ENCODE peak calls at places on chromosomes 1 and 21, in six cellular contexts. K is effector CD4-positive, alpha-beta T cell; R is stimulated activated CD4-positive, alpha-beta T cell treated with anti-CD3 and anti-CD28 coated beads, Interleukin-12 subunit alpha, Interleukin-12 subunit beta, amount 100 ng/mL, for 4 hours; S is T-helper 1 cell; M is GDM1; J is OCI-M1. Q is an unnamed sample.

GRCh38 chr1:106875622-106876021 is 180.9 kb upstream of the PRMT6 start:
- DNase-seq in K (no peak), S (no peak), R (no peak), J (no peak), M (no peak), Q (no peak)

GRCh38 chr21:37001446-37001845 is 5.1 kb upstream of the RIPPLY3 start:
- DNase-seq in R (no peak), J (no peak), M (no peak), K (no peak), S (no peak), Q (no peak)

GRCh38 chr1:216926681-216927080 is 203.5 kb upstream of the ESRRG start:
- DNase-seq in J (no peak), M (no peak), K (no peak), S (no peak), R (no peak), Q (no peak)

GRCh38 chr1:4963251-4963650 is 308.8 kb downstream of the AJAP1 start:
- DNase-seq in S (no peak), M (no peak), R (no peak), K (no peak), J (no peak), Q (no peak)

GRCh38 chr1:222786107-222786506 is 28.7 kb upstream of the DISP1 start:
- DNase-seq in J (no peak), K (no peak), M (no peak), R (no peak), S (no peak), Q (no peak)

GRCh38 chr1:234605983-234606730 is 3.8 kb downstream of the IRF2BP2 start:
- DNase-seq in M (no peak), S (peak), J (peak), K (peak), R (peak), Q (peak)

GRCh38 chr1:96721053-96721381 is 567 bp upstream of the PTBP2 start:
- DNase-seq in M (no peak), S (no peak), J (peak), K (no peak), R (no peak), Q (no peak)

GRCh38 chr1:55547441-55547840 is 332.3 kb upstream of the USP24 start:
- DNase-seq in K (no peak), S (no peak), M (no peak), J (no peak), R (no peak), Q (no peak)

GRCh38 chr1:64555947-64556346 is 86.0 kb downstream of the CACHD1 start:
- DNase-seq in K (no peak), M (no peak), R (no peak), S (no peak), J (no peak), Q (no peak)

GRCh38 chr1:1906185-1907097 is 8.6 kb upstream of the CALML6 start:
- DNase-seq in S (peak), R (peak), K (peak), J (peak), M (peak), Q (no peak)

GRCh38 chr1:229857585-229857984 is 209.5 kb upstream of the GALNT2 start:
- DNase-seq in K (no peak), S (no peak), R (no peak), M (no peak), J (no peak), Q (no peak)

GRCh38 chr1:35390600-35391494 is 122.3 kb downstream of the ZMYM4 start:
- DNase-seq in J (no peak), S (no peak), K (no peak), M (no peak), R (no peak), Q (no peak)

GRCh38 chr1:55612988-55613387 is 397.8 kb upstream of the USP24 start:
- DNase-seq in J (no peak), S (no peak), K (no peak), M (no peak), R (no peak), Q (no peak)

GRCh38 chr1:172325562-172325961 is 94.9 kb upstream of the C1orf105 start:
- DNase-seq in M (no peak), K (no peak), J (no peak), S (no peak), R (no peak), Q (no peak)

GRCh38 chr1:40692429-40692905 is 963 bp downstream of the NFYC start:
- DNase-seq in R (no peak), M (no peak), J (no peak), S (no peak), K (no peak), Q (no peak)

GRCh38 chr21:43699933-43700599 is 18.9 kb upstream of the PDXK start:
- DNase-seq in R (no peak), S (no peak), M (no peak), J (no peak), K (no peak), Q (no peak)

GRCh38 chr1:37814257-37814656 is 6.2 kb upstream of the YRDC start:
- DNase-seq in M (no peak), R (no peak), J (no peak), K (no peak), S (no peak), Q (no peak)

GRCh38 chr1:158793604-158794003 is 12.6 kb upstream of the OR6N2 start:
- DNase-seq in M (no peak), S (peak), J (peak), K (no peak), R (peak), Q (no peak)

GRCh38 chr1:150259758-150260669 is 2.4 kb downstream of the CA14 start:
- DNase-seq in S (no peak), R (no peak), M (no peak), J (no peak), K (no peak), Q (no peak)

GRCh38 chr1:83641206-83641658 is 357.7 kb downstream of the TTLL7 start:
- DNase-seq in J (peak), K (no peak), M (no peak), S (no peak), R (no peak), Q (no peak)

GRCh38 chr21:43812139-43812821 is 22.9 kb downstream of the RRP1 start:
- DNase-seq in M (no peak), R (no peak), S (no peak), J (no peak), K (no peak), Q (no peak)

GRCh38 chr1:63622847-63623566 is 29.8 kb downstream of the PGM1 start:
- DNase-seq in J (no peak), R (no peak), M (no peak), S (no peak), K (no peak), Q (no peak)

GRCh38 chr1:14486401-14487110 is 111.9 kb upstream of the KAZN start:
- DNase-seq in R (no peak), S (no peak), M (no peak), J (no peak), K (no peak), Q (no peak)

GRCh38 chr21:45264919-45265515 is 22.7 kb downstream of the POFUT2 start:
- DNase-seq in S (no peak), M (no peak), R (no peak), J (no peak), K (no peak), Q (no peak)

GRCh38 chr1:71625004-71625403 is 544.2 kb upstream of the ZRANB2 start:
- DNase-seq in S (no peak), J (no peak), R (no peak), K (no peak), M (no peak), Q (no peak)

GRCh38 chr1:43509007-43509739 is 21.5 kb upstream of the PTPRF start:
- DNase-seq in J (no peak), S (no peak), M (no peak), K (no peak), R (no peak), Q (no peak)

GRCh38 chr1:15740833-15741182 is 1.5 kb upstream of the TMEM82 start:
- DNase-seq in K (no peak), J (no peak), S (no peak), M (no peak), R (no peak), Q (no peak)

GRCh38 chr1:101298663-101299062 is 61.8 kb downstream of the S1PR1 start:
- DNase-seq in K (no peak), R (no peak), J (no peak), M (no peak), S (no peak), Q (no peak)

GRCh38 chr1:1024421-1025415 is 4.8 kb downstream of the AGRN start:
- DNase-seq in K (no peak), J (no peak), S (no peak), R (no peak), M (no peak), Q (no peak)

GRCh38 chr1:54810144-54810942 is 9.2 kb upstream of the TTC22 start:
- DNase-seq in K (peak), M (peak), J (peak), R (peak), S (peak), Q (peak)

GRCh38 chr1:8293641-8294169 is 24.2 kb upstream of the SLC45A1 start:
- DNase-seq in S (no peak), R (no peak), K (no peak), J (no peak), M (no peak), Q (no peak)

GRCh38 chr1:94110021-94110761 is 10.8 kb downstream of the ABCA4 start:
- DNase-seq in J (no peak), S (no peak), K (no peak), M (peak), R (no peak), Q (no peak)

GRCh38 chr1:162235261-162235780 is 141.3 kb downstream of the SPATA46 start:
- DNase-seq in R (no peak), M (no peak), J (no peak), K (no peak), S (no peak), Q (no peak)